ENCODE peak calls at places on chromosomes 5 and 9, in seven cellular contexts. One of them, this sample, is unnamed.

GRCh38 chr5:44885903-44886302 is 77.2 kb downstream of the MRPS30 start:
- DNase-seq in CD8-positive, alpha-beta T cell: no peak
- DNase-seq in PC-3: peak; percentile 73
- DNase-seq in AG04450: no peak
- DNase-seq in cardiac fibroblast: no peak
- DNase-seq in hepatocyte: no peak
- DNase-seq in cardiac muscle cell: no peak
- DNase-seq in this sample: no peak

GRCh38 chr5:16906255-16906654 is 29.8 kb downstream of the MYO10 start:
- DNase-seq in CD8-positive, alpha-beta T cell: no peak
- DNase-seq in PC-3: no peak
- DNase-seq in AG04450: no peak
- DNase-seq in cardiac fibroblast: no peak
- DNase-seq in hepatocyte: no peak
- DNase-seq in cardiac muscle cell: no peak
- DNase-seq in this sample: no peak

GRCh38 chr9:123349691-123350480 is 6.1 kb upstream of the CRB2 start:
- DNase-seq in CD8-positive, alpha-beta T cell: peak; percentile 57
- DNase-seq in PC-3: peak; percentile 69
- DNase-seq in AG04450: peak; percentile 13
- DNase-seq in cardiac fibroblast: peak; percentile 59
- DNase-seq in hepatocyte: peak; percentile 81
- DNase-seq in cardiac muscle cell: peak; percentile 67
- DNase-seq in this sample: peak; percentile 61

GRCh38 chr5:18305288-18305899 is 671.1 kb downstream of the TAF11L14 start:
- DNase-seq in CD8-positive, alpha-beta T cell: no peak
- DNase-seq in PC-3: peak; percentile 75
- DNase-seq in AG04450: peak; percentile 10
- DNase-seq in cardiac fibroblast: peak; percentile 46
- DNase-seq in hepatocyte: peak; percentile 52
- DNase-seq in cardiac muscle cell: peak; percentile 45
- DNase-seq in this sample: peak; percentile 47

GRCh38 chr5:142810081-142810480 is 39.9 kb downstream of the ARHGAP26 start:
- DNase-seq in CD8-positive, alpha-beta T cell: no peak
- DNase-seq in PC-3: no peak
- DNase-seq in AG04450: no peak
- DNase-seq in cardiac fibroblast: peak; percentile 39
- DNase-seq in hepatocyte: no peak
- DNase-seq in cardiac muscle cell: peak; percentile 50
- DNase-seq in this sample: peak; percentile 43

GRCh38 chr5:44364097-44364496 is 25.1 kb downstream of the FGF10 start:
- DNase-seq in CD8-positive, alpha-beta T cell: no peak
- DNase-seq in PC-3: no peak
- DNase-seq in AG04450: no peak
- DNase-seq in cardiac fibroblast: no peak
- DNase-seq in hepatocyte: no peak
- DNase-seq in cardiac muscle cell: no peak
- DNase-seq in this sample: no peak

GRCh38 chr5:150209020-150209635 is 19.3 kb downstream of the SLC6A7 start:
- DNase-seq in CD8-positive, alpha-beta T cell: peak; percentile 58
- DNase-seq in PC-3: peak; percentile 77
- DNase-seq in AG04450: no peak
- DNase-seq in cardiac fibroblast: peak; percentile 66
- DNase-seq in hepatocyte: no peak
- DNase-seq in cardiac muscle cell: peak; percentile 58
- DNase-seq in this sample: no peak

GRCh38 chr9:135268981-135269380 is 181.5 kb downstream of the OLFM1 start:
- DNase-seq in CD8-positive, alpha-beta T cell: no peak
- DNase-seq in PC-3: no peak
- DNase-seq in AG04450: no peak
- DNase-seq in cardiac fibroblast: no peak
- DNase-seq in hepatocyte: no peak
- DNase-seq in cardiac muscle cell: no peak
- DNase-seq in this sample: no peak

GRCh38 chr5:40428129-40428528 is 251.6 kb upstream of the PTGER4 start:
- DNase-seq in CD8-positive, alpha-beta T cell: no peak
- DNase-seq in PC-3: peak; percentile 67
- DNase-seq in AG04450: no peak
- DNase-seq in cardiac fibroblast: peak; percentile 70
- DNase-seq in hepatocyte: no peak
- DNase-seq in cardiac muscle cell: peak; percentile 76
- DNase-seq in this sample: peak; percentile 68

GRCh38 chr5:136998864-136999263 is 500.3 kb downstream of the SPOCK1 start:
- DNase-seq in CD8-positive, alpha-beta T cell: no peak
- DNase-seq in PC-3: no peak
- DNase-seq in AG04450: no peak
- DNase-seq in cardiac fibroblast: no peak
- DNase-seq in hepatocyte: peak; percentile 55
- DNase-seq in cardiac muscle cell: no peak
- DNase-seq in this sample: no peak

GRCh38 chr5:168680395-168680794 is 101.2 kb upstream of the PANK3 start:
- DNase-seq in CD8-positive, alpha-beta T cell: no peak
- DNase-seq in PC-3: no peak
- DNase-seq in AG04450: no peak
- DNase-seq in cardiac fibroblast: no peak
- DNase-seq in hepatocyte: no peak
- DNase-seq in cardiac muscle cell: no peak
- DNase-seq in this sample: no peak

DNA sequence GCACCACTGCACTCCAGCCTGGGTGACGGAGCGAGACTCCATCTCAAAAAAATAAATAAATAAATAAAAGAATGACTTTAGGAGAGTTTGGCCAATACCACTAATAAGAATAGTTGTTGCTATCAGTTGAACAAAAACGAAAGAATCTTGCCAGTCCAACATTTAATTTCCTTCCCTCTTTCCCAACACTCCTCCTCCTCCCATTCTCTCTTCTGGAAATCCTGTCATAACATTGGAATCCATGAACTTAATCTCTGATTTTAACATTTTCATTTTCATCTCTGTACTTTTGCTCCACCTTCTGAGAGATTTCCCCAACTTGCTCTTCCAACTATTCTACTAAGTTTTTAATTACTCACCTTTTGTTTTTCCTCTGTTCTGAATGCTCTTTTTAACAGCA is 42.8 kb upstream of the CDK20 start:
- DNase-seq in CD8-positive, alpha-beta T cell: no peak
- DNase-seq in PC-3: no peak
- DNase-seq in AG04450: no peak
- DNase-seq in cardiac fibroblast: peak; percentile 57
- DNase-seq in hepatocyte: no peak
- DNase-seq in cardiac muscle cell: peak; percentile 70
- DNase-seq in this sample: peak; percentile 74
- TF ChIP-seq CTCF in CD8-positive, alpha-beta T cell: no peak
- TF ChIP-seq CTCF in PC-3: no peak
- TF ChIP-seq CTCF in AG04450: no peak
- TF ChIP-seq CTCF in cardiac fibroblast: no peak
- TF ChIP-seq CTCF in hepatocyte: no peak
- TF ChIP-seq CTCF in cardiac muscle cell: no peak
- TF ChIP-seq CTCF in this sample: no peak

DNA sequence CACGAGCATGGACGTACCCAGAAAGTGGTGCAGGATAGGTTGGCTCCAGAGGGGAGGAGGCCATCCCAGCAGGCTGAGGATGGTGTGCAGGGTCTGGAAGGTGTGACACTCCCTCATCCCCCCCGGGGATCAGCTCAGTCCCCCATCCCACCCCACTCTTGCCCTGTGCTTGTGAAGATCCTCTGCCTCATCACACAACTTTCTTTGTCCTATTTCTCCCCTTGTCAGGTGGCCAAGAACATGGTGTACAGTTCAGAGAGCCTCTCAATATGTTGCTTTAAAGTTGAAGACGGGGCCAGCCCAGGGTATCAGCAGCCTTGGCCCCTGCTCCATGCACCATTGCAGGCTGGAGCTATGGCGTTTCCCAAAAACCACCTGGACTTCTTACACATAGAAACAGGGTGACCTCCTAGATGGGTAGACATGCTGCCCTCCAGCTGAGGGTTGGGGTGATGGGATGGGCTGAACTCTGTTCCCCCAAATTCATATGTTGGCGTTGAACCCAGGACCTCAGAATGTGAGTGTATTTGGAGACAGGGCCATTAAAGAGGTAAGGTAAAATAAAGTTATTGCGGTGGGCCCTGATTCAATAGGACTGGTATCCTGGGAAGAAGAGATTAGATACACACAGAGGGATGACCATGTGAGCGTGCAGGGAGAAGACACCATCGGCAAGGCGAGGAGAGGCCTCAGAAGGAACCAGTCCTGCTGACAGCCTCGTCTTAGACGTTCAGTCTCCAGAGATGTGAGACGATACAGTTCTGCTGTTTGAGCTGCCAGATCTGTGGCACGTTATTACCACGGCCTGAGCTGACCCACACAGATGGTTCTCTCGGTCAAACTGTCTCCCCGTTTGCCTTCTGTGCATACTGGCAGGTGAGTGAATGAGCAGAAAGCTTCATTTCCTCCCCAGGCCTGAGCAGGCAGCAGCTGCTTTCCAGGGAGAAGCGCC is 272.5 kb downstream of the GADD45G start:
- DNase-seq in CD8-positive, alpha-beta T cell: no peak
- DNase-seq in PC-3: no peak
- DNase-seq in AG04450: no peak
- DNase-seq in cardiac fibroblast: no peak
- DNase-seq in hepatocyte: no peak
- DNase-seq in cardiac muscle cell: no peak
- DNase-seq in this sample: no peak
- H3K4me3 ChIP-seq in CD8-positive, alpha-beta T cell: no peak overlapping the region
- H3K4me3 ChIP-seq in PC-3: no peak overlapping the region
- H3K4me3 ChIP-seq in AG04450: no peak overlapping the region
- H3K4me3 ChIP-seq in cardiac fibroblast: no peak overlapping the region
- H3K4me3 ChIP-seq in hepatocyte: no peak overlapping the region
- H3K4me3 ChIP-seq in cardiac muscle cell: no peak overlapping the region
- H3K4me3 ChIP-seq in this sample: no peak overlapping the region

DNA sequence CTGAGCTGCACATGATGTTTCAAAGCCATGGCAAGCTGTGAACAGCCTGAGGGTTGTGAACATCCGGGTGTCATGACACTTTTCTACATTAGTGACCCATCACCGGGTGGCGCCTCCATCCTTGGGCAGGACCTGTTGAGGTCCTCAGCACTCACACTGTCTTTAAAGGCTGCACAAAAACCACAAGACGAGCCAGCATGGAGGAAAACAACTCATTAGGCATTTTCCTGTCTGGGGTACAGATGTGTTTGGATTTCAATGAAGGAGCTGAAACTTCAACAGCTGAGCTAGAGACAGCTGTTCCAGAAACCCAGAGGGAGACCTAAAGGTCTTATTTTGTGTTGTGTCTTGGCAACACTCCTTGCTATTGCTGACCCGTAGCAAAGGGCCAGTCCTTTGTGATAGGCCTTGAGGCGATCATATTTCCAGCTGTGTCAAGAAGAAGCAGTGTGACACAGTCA is 151.9 kb upstream of the VLDLR start:
- DNase-seq in CD8-positive, alpha-beta T cell: no peak
- DNase-seq in PC-3: peak; percentile 41
- DNase-seq in AG04450: no peak
- DNase-seq in cardiac fibroblast: peak; percentile 45
- DNase-seq in hepatocyte: no peak
- DNase-seq in cardiac muscle cell: peak; percentile 51
- DNase-seq in this sample: peak; percentile 51
- TF ChIP-seq CTCF in CD8-positive, alpha-beta T cell: no peak
- TF ChIP-seq CTCF in PC-3: peak; percentile 40
- TF ChIP-seq CTCF in AG04450: no peak
- TF ChIP-seq CTCF in cardiac fibroblast: no peak
- TF ChIP-seq CTCF in hepatocyte: peak; percentile 21
- TF ChIP-seq CTCF in cardiac muscle cell: peak; percentile 18
- TF ChIP-seq CTCF in this sample: peak; percentile 13

GRCh38 chr9:137878146-137878941 is 762 bp downstream of the CACNA1B start:
- DNase-seq in CD8-positive, alpha-beta T cell: no peak
- DNase-seq in PC-3: no peak
- DNase-seq in AG04450: no peak
- DNase-seq in cardiac fibroblast: peak; percentile 19
- DNase-seq in hepatocyte: peak; percentile 81
- DNase-seq in cardiac muscle cell: peak; percentile 29
- DNase-seq in this sample: no peak
- H3K4me3 ChIP-seq in CD8-positive, alpha-beta T cell: no peak overlapping the region
- H3K4me3 ChIP-seq in PC-3: no peak overlapping the region
- H3K4me3 ChIP-seq in AG04450: peak overlapping the region; percentile 17
- H3K4me3 ChIP-seq in cardiac fibroblast: peak overlapping the region; percentile 19
- H3K4me3 ChIP-seq in hepatocyte: peak overlapping the region; percentile 16
- H3K4me3 ChIP-seq in cardiac muscle cell: peak overlapping the region; percentile 18
- H3K4me3 ChIP-seq in this sample: peak overlapping the region; percentile 25

GRCh38 chr5:98771389-98772109 is 1.9 kb upstream of the RGMB start:
- DNase-seq in CD8-positive, alpha-beta T cell: peak; percentile 60
- DNase-seq in PC-3: peak; percentile 97
- DNase-seq in AG04450: peak; percentile 87
- DNase-seq in cardiac fibroblast: peak; percentile 92
- DNase-seq in hepatocyte: peak; percentile 92
- DNase-seq in cardiac muscle cell: peak; percentile 92
- DNase-seq in this sample: peak; percentile 96
- TF ChIP-seq CTCF in CD8-positive, alpha-beta T cell: peak; percentile 85
- TF ChIP-seq CTCF in PC-3: peak; percentile 97
- TF ChIP-seq CTCF in AG04450: peak; percentile 97
- TF ChIP-seq CTCF in cardiac fibroblast: peak; percentile 90
- TF ChIP-seq CTCF in hepatocyte: peak; percentile 84
- TF ChIP-seq CTCF in cardiac muscle cell: peak; percentile 94
- TF ChIP-seq CTCF in this sample: peak; percentile 97

This sample was measured in fibroblast of the aortic adventitia.